ENCODE peak calls at places on chromosomes 11 and 22, in nine cellular contexts. E is GM12878, A is A673, U is transverse colon, T is right cardiac atrium, S is iPS DF 6.9, L is mammary epithelial cell, M is upper lobe of right lung, P is breast epithelium. B is an unnamed sample.

GRCh38 chr11:66509131-66509561 is 1.3 kb upstream of the BBS1 start:
- DNase-seq in E (no peak), A (no peak), U (no peak), T (no peak), S (no peak), L (no peak), M (no peak), P (no peak), B (no peak)

GRCh38 chr11:57639321-57640067 is 10.2 kb downstream of the YPEL4 start:
- DNase-seq in E (no peak), A (peak; percentile 92), U (no peak), T (no peak), S (peak; percentile 96), L (no peak), M (no peak), P (no peak), B (no peak)

GRCh38 chr22:31177420-31178162 is 17.6 kb downstream of the RNF185 start:
- DNase-seq in E (no peak), A (no peak), U (no peak), T (no peak), S (no peak), L (peak; percentile 96), M (no peak), P (peak; percentile 77), B (peak; percentile 89)

GRCh38 chr11:128622137-128622523 is 34.8 kb upstream of the ETS1 start:
- DNase-seq in E (no peak), A (no peak), U (no peak), T (no peak), S (no peak), L (no peak), M (no peak), P (no peak), B (no peak)

GRCh38 chr11:72354356-72355115 is 79.8 kb downstream of the CLPB start:
- DNase-seq in E (no peak), A (no peak), U (no peak), T (no peak), S (no peak), L (peak; percentile 22), M (no peak), P (no peak), B (no peak)

GRCh38 chr11:73372371-73372993 is 3.7 kb upstream of the RELT start:
- DNase-seq in E (no peak), A (peak; percentile 38), U (no peak), T (no peak), S (no peak), L (no peak), M (no peak), P (no peak), B (no peak)

GRCh38 chr11:122748968-122749687 is 89.2 kb upstream of the CRTAM start:
- DNase-seq in E (peak; percentile 56), A (peak; percentile 94), U (peak; percentile 49), T (no peak), S (no peak), L (peak; percentile 90), M (peak; percentile 49), P (no peak), B (peak; percentile 67)

GRCh38 chr11:125429174-125429707 is 66.8 kb downstream of the FEZ1 start:
- DNase-seq in E (no peak), A (peak; percentile 69), U (peak; percentile 22), T (peak; percentile 47), S (no peak), L (peak; percentile 35), M (peak; percentile 66), P (peak; percentile 40), B (no peak)

GRCh38 chr22:40922484-40923303 is 28.5 kb upstream of the RBX1 start:
- DNase-seq in E (peak; percentile 47), A (peak; percentile 71), U (no peak), T (no peak), S (peak; percentile 2), L (peak; percentile 35), M (no peak), P (no peak), B (peak; percentile 16)

GRCh38 chr11:109856958-109857357 is 236.2 kb upstream of the ZC3H12C start:
- DNase-seq in E (no peak), A (no peak), U (no peak), T (no peak), S (no peak), L (no peak), M (no peak), P (no peak), B (no peak)

GRCh38 chr11:115141221-115141620 is 363.0 kb downstream of the CADM1 start:
- DNase-seq in E (no peak), A (no peak), U (no peak), T (no peak), S (no peak), L (no peak), M (peak; percentile 22), P (no peak), B (no peak)

GRCh38 chr11:65859812-65860277 is 388 bp upstream of the MUS81 start:
- DNase-seq in E (no peak), A (no peak), U (peak; percentile 46), T (no peak), S (no peak), L (no peak), M (no peak), P (no peak), B (no peak)

GRCh38 chr11:87454246-87454645 is 416.5 kb downstream of the TMEM135 start:
- DNase-seq in E (peak; percentile 25), A (no peak), U (peak; percentile 59), T (no peak), S (no peak), L (no peak), M (no peak), P (no peak), B (no peak)

GRCh38 chr11:126407101-126407521 is 51.6 kb downstream of the ST3GAL4 start:
- DNase-seq in E (no peak), A (no peak), U (no peak), T (peak; percentile 11), S (no peak), L (no peak), M (no peak), P (no peak), B (no peak)

GRCh38 chr11:116793476-116794096 is 1.9 kb upstream of the APOA5 start:
- DNase-seq in E (no peak), A (peak; percentile 53), U (no peak), T (no peak), S (no peak), L (no peak), M (no peak), P (no peak), B (no peak)

GRCh38 chr11:118658372-118659313 is 20.8 kb downstream of the TREH start:
- DNase-seq in E (no peak), A (no peak), U (no peak), T (no peak), S (no peak), L (no peak), M (no peak), P (no peak), B (no peak)

GRCh38 chr11:1874406-1875092 is 17.1 kb downstream of the PRR33 start:
- DNase-seq in E (no peak), A (no peak), U (peak; percentile 7), T (peak; percentile 14), S (no peak), L (no peak), M (no peak), P (no peak), B (no peak)

GRCh38 chr11:1871531-1871930 is 18.6 kb downstream of the LSP1 start:
- DNase-seq in E (no peak), A (no peak), U (no peak), T (peak; percentile 8), S (no peak), L (no peak), M (no peak), P (no peak), B (no peak)

GRCh38 chr11:1875093-1875785 is 16.5 kb downstream of the PRR33 start:
- DNase-seq in E (no peak), A (no peak), U (peak; percentile 7), T (peak; percentile 39), S (no peak), L (no peak), M (no peak), P (no peak), B (no peak)

GRCh38 chr11:1872267-1872985 is 19.3 kb downstream of the PRR33 start:
- DNase-seq in E (no peak), A (no peak), U (no peak), T (peak; percentile 12), S (no peak), L (no peak), M (peak; percentile 47), P (no peak), B (no peak)

DNA sequence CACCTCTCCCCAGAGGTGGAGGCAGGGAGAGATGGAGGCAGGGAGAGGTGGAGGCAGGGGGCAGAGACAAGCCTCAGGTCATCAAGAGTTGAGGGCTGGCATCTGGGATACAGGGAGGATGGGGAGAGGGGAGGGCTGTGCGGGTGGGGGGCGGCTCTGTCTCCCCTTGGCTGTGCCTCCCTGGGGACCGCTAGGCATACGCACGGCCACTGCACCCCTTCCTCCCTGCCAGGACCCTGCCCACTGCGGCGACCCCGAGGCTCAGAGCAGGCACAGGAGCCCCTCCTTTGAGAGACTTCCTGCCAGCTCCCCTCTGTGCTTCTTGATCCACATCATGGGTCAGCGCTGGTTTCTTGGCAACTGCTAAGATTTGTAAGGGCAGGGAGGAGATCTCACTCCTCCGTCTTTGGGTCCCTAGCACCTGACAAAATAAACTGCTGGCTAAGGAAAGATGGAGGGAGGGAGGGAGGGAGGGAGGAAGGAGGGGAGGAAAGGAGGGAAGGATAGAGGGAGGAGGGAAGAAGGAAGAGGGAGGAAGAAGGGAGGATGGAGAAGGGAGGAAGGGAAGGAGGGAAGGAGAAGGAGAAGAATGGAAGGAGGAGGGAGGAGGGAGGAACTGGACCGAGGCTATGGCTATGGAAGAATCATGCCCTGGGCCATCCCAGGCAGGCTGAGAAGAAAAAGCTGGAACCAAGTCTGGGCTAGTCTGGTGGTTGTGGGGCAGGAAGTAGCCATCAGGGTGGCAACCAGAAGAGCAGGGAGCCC is 18.5 kb downstream of the PRR33 start:
- DNase-seq in E (no peak), A (peak; percentile 6), U (no peak), T (peak; percentile 12), S (no peak), L (peak; percentile 64), M (peak; percentile 45), P (no peak), B (no peak)
- H3K27me3 ChIP-seq in E (no peaks in the 10 kb centered on the region), A (peaks cover 65% of the 10 kb centered on the region), U (no peaks in the 10 kb centered on the region), T (no peaks in the 10 kb centered on the region), S (no peaks in the 10 kb centered on the region), L (no peaks in the 10 kb centered on the region), M (peaks cover 20% of the 10 kb centered on the region), P (no peaks in the 10 kb centered on the region), B (peaks cover 2% of the 10 kb centered on the region)

GRCh38 chr11:43576834-43577521 is 103.6 kb upstream of the HSD17B12 start:
- DNase-seq in E (no peak), A (peak; percentile 88), U (no peak), T (peak; percentile 44), S (peak; percentile 87), L (no peak), M (no peak), P (no peak), B (no peak)
- H3K27me3 ChIP-seq in E (peaks cover 45% of the 10 kb centered on the region), A (peaks cover 98% of the 10 kb centered on the region), U (peaks cover 100% of the 10 kb centered on the region), T (no peaks in the 10 kb centered on the region), S (peaks cover 64% of the 10 kb centered on the region), L (peaks cover 60% of the 10 kb centered on the region), M (peaks cover 95% of the 10 kb centered on the region), P (peaks cover 3% of the 10 kb centered on the region), B (peaks cover 52% of the 10 kb centered on the region)

GRCh38 chr11:76799061-76799804 is 16.1 kb downstream of the TSKU start:
- DNase-seq in E (no peak), A (peak; percentile 84), U (peak; percentile 88), T (peak; percentile 93), S (peak; percentile 76), L (peak; percentile 47), M (peak; percentile 93), P (peak; percentile 67), B (no peak)
- H3K27me3 ChIP-seq in E (no peaks in the 10 kb centered on the region), A (no peaks in the 10 kb centered on the region), U (no peaks in the 10 kb centered on the region), T (no peaks in the 10 kb centered on the region), S (no peaks in the 10 kb centered on the region), L (no peaks in the 10 kb centered on the region), M (no peaks in the 10 kb centered on the region), P (no peaks in the 10 kb centered on the region), B (no peaks in the 10 kb centered on the region)

GRCh38 chr11:33376331-33377099 is 119.3 kb downstream of the HIPK3 start:
- DNase-seq in E (no peak), A (peak; percentile 59), U (no peak), T (no peak), S (no peak), L (peak; percentile 33), M (no peak), P (no peak), B (no peak)
- H3K27me3 ChIP-seq in E (no peaks in the 10 kb centered on the region), A (peaks cover 33% of the 10 kb centered on the region), U (peaks cover 78% of the 10 kb centered on the region), T (no peaks in the 10 kb centered on the region), S (peaks cover 19% of the 10 kb centered on the region), L (no peaks in the 10 kb centered on the region), M (peaks cover 40% of the 10 kb centered on the region), P (no peaks in the 10 kb centered on the region), B (no peaks in the 10 kb centered on the region)

B was measured in BJ.